ENCODE peak calls at places on chromosomes 12 and 14, in five cellular contexts. B is body of pancreas; C is CD4-positive, alpha-beta T cell; O is transverse colon; M is PC-9. N is an unnamed sample.

GRCh38 chr14:56002876-56003625 is 115.2 kb upstream of the PELI2 start:
- DNase-seq in B (no peak), C (no peak), O (no peak), M (no peak), N (no peak)

GRCh38 chr12:94186461-94187237 is 38.3 kb downstream of the PLXNC1 start:
- DNase-seq in B (peak; percentile 47), C (no peak), O (no peak), M (no peak), N (peak; percentile 79)

GRCh38 chr12:68803948-68804653 is 3.9 kb upstream of the MDM2 start:
- DNase-seq in B (no peak), C (no peak), O (no peak), M (no peak), N (no peak)

GRCh38 chr12:131642771-131643170 is 68.1 kb upstream of the SFSWAP start:
- DNase-seq in B (no peak), C (no peak), O (no peak), M (no peak), N (no peak)

GRCh38 chr14:96802963-96803362 is 5.8 kb downstream of the VRK1 start:
- DNase-seq in B (no peak), C (no peak), O (no peak), M (no peak), N (no peak)

GRCh38 chr12:54294152-54294913 is 6.5 kb downstream of the NFE2 start:
- DNase-seq in B (peak; percentile 72), C (peak; percentile 65), O (peak; percentile 75), M (peak; percentile 54), N (peak; percentile 31)

GRCh38 chr12:121144416-121144914 is 11.8 kb downstream of the P2RX7 start:
- DNase-seq in B (no peak), C (no peak), O (no peak), M (no peak), N (no peak)

GRCh38 chr12:43835656-43836454 is at the start of gene TMEM117:
- DNase-seq in B (peak; percentile 80), C (peak; percentile 67), O (peak; percentile 72), M (peak; percentile 51), N (peak; percentile 68)

GRCh38 chr12:26124491-26125450 is at the start of gene BHLHE41:
- DNase-seq in B (peak; percentile 86), C (no peak), O (peak; percentile 85), M (peak; percentile 85), N (peak; percentile 67)

GRCh38 chr14:61463664-61464063 is 142.3 kb downstream of the PRKCH start:
- DNase-seq in B (no peak), C (no peak), O (no peak), M (no peak), N (no peak)

GRCh38 chr12:34402899-34403705 is 380.8 kb downstream of the ALG10 start:
- DNase-seq in B (peak; percentile 2), C (peak; percentile 28), O (peak; percentile 3), M (no peak), N (no peak)

GRCh38 chr12:49121047-49121696 is 10.0 kb downstream of the TUBA1B start:
- DNase-seq in B (peak; percentile 57), C (no peak), O (peak; percentile 58), M (no peak), N (peak; percentile 65)

GRCh38 chr12:70719672-70720420 is 82.6 kb upstream of the PTPRB start:
- DNase-seq in B (peak; percentile 33), C (no peak), O (no peak), M (no peak), N (peak; percentile 65)

GRCh38 chr14:33377596-33378390 is 439.1 kb downstream of the NPAS3 start:
- DNase-seq in B (no peak), C (no peak), O (no peak), M (no peak), N (no peak)

GRCh38 chr12:67331123-67331522 is 62.0 kb downstream of the CAND1 start:
- DNase-seq in B (no peak), C (no peak), O (no peak), M (no peak), N (no peak)

GRCh38 chr14:51872396-51872795 is 12.0 kb downstream of the GNG2 start:
- DNase-seq in B (no peak), C (no peak), O (no peak), M (no peak), N (no peak)

GRCh38 chr14:58629273-58629672 is 8.5 kb upstream of the DACT1 start:
- DNase-seq in B (no peak), C (no peak), O (no peak), M (no peak), N (no peak)

GRCh38 chr14:36757730-36758286 is 96.1 kb downstream of the PAX9 start:
- DNase-seq in B (no peak), C (no peak), O (no peak), M (peak; percentile 53), N (no peak)

GRCh38 chr12:2886768-2887450 is 3.8 kb upstream of the TULP3 start:
- DNase-seq in B (no peak), C (no peak), O (no peak), M (no peak), N (no peak)

GRCh38 chr12:88172844-88173407 is 30.8 kb downstream of the TMTC3 start:
- DNase-seq in B (no peak), C (no peak), O (no peak), M (no peak), N (no peak)

GRCh38 chr12:27003421-27004311 is 10.5 kb downstream of the TM7SF3 start:
- DNase-seq in B (no peak), C (no peak), O (no peak), M (no peak), N (no peak)

GRCh38 chr12:62632521-62632920 is 165.9 kb downstream of the MON2 start:
- DNase-seq in B (peak; percentile 42), C (peak; percentile 34), O (peak; percentile 35), M (peak; percentile 5), N (no peak)

GRCh38 chr12:104704224-104704623 is 247.5 kb downstream of the CHST11 start:
- DNase-seq in B (no peak), C (no peak), O (no peak), M (no peak), N (no peak)
- H3K27ac ChIP-seq in B (no peak overlapping the region), C (no peak overlapping the region), O (no peak overlapping the region), M (no peak overlapping the region), N (peak overlapping the region; percentile 41)

GRCh38 chr12:75190846-75191245 is 18.8 kb downstream of the KCNC2 start:
- DNase-seq in B (no peak), C (no peak), O (no peak), M (no peak), N (no peak)

GRCh38 chr12:75194250-75194649 is 15.4 kb downstream of the KCNC2 start:
- DNase-seq in B (no peak), C (no peak), O (no peak), M (no peak), N (no peak)

GRCh38 chr12:75196865-75197264 is 12.8 kb downstream of the KCNC2 start:
- DNase-seq in B (no peak), C (no peak), O (no peak), M (no peak), N (no peak)

DNA sequence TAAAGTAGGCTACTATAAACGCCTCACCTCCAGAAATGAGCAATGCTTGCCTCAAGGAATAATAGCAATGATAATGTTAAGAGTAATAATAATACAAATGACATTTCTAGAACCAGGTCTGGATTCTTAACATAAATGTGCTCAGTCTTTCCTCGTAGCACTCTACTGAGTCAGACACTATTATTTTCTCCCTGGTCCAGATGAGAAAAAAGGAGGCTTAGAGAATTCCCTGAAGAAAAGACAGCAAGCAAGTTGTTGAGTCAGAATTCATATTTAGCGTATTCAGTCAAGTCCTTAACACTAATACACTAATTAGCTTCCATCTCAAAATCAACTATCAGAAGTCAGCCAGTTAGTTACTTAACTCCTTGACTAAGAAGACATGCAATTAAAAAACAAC is 13.2 kb downstream of the KCNC2 start:
- DNase-seq in B (no peak), C (no peak), O (no peak), M (no peak), N (no peak)
- H3K27ac ChIP-seq in B (no peak overlapping the region), C (no peak overlapping the region), O (no peak overlapping the region), M (no peak overlapping the region), N (no peak overlapping the region)

GRCh38 chr14:65433646-65434045 is 21.1 kb downstream of the FUT8 start:
- DNase-seq in B (no peak), C (no peak), O (no peak), M (no peak), N (no peak)

GRCh38 chr14:65432361-65432948 is 19.9 kb downstream of the FUT8 start:
- DNase-seq in B (no peak), C (no peak), O (no peak), M (no peak), N (no peak)

GRCh38 chr14:65433157-65433556 is 20.6 kb downstream of the FUT8 start:
- DNase-seq in B (no peak), C (no peak), O (no peak), M (no peak), N (no peak)

GRCh38 chr14:65431951-65432350 is 19.4 kb downstream of the FUT8 start:
- DNase-seq in B (no peak), C (no peak), O (no peak), M (no peak), N (peak; percentile 59)

DNA sequence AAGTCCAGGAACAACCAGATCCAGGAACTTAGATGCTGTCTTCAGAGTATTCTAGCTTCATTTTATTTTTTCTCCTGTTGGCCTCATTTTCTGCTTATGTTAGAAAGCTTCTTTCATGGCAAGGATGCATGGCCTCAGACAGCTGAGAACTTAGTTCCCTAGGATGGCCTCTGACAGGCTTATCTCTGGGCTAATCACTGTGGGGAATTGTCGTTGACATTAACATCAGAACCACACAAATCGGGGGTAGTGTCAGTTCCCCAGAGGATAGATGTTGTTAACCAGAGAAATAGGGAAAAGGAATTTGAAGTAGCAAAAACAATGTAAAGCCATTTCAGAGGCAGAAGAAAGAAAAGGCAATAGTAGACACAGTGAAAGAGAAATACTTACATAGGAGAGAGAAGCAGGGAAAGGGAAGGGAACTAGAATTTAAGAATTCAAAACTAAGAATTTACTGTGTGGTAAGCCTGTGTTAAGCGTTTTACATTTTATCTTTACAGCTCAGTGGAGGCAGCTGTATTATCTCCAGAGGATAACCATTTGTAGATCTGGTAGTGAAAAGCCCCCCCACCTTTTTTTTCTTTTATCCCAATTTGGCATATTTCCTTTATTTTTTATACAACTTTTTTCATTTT is 21.8 kb downstream of the FUT8 start:
- DNase-seq in B (no peak), C (no peak), O (no peak), M (no peak), N (peak; percentile 24)
- H3K27ac ChIP-seq in B (no peak overlapping the region), C (no peak overlapping the region), O (no peak overlapping the region), M (peak overlapping the region; percentile 2), N (peak overlapping the region; percentile 63)

GRCh38 chr12:7128681-7129593 is at the start of gene RBP5:
- DNase-seq in B (peak; percentile 10), C (no peak), O (no peak), M (no peak), N (peak; percentile 14)
- H3K27ac ChIP-seq in B (peak within 1 kb of the TSS; percentile 54), C (peak within 1 kb of the TSS; percentile 58), O (peak within 1 kb of the TSS; percentile 52), M (no peak within 1 kb of the TSS), N (no peak within 1 kb of the TSS)

GRCh38 chr14:100841445-100842403 is 15.8 kb downstream of the MEG3 start:
- DNase-seq in B (no peak), C (no peak), O (no peak), M (no peak), N (no peak)
- H3K27ac ChIP-seq in B (no peak overlapping the region), C (no peak overlapping the region), O (peak overlapping the region; percentile 17), M (no peak overlapping the region), N (no peak overlapping the region)